ENCODE peak calls at places on chromosomes 2 and 18, in ten cellular contexts. M, Q, N, X, A, K, H, G, C and O are unnamed samples.

GRCh38 chr2:173874899-173875247 is 90.3 kb downstream of the SP3 start:
- DNase-seq in M (no peak), Q (no peak), N (no peak), X (no peak), A (no peak), K (peak; percentile 69), H (peak; percentile 10), G (no peak), C (no peak), O (no peak)

GRCh38 chr2:128733450-128733849 is 414.8 kb upstream of the HS6ST1 start:
- DNase-seq in M (no peak), Q (no peak), N (no peak), X (no peak), A (no peak), K (no peak), H (no peak), G (no peak), C (no peak), O (no peak)

GRCh38 chr18:58892536-58892935 is 27.9 kb downstream of the ZNF532 start:
- DNase-seq in M (no peak), Q (no peak), N (no peak), X (no peak), A (no peak), K (no peak), H (no peak), G (no peak), C (no peak), O (no peak)

GRCh38 chr2:8456149-8457091 is 225.4 kb upstream of the ID2 start:
- DNase-seq in M (no peak), Q (no peak), N (no peak), X (no peak), A (no peak), K (no peak), H (no peak), G (no peak), C (no peak), O (no peak)

GRCh38 chr18:26656401-26656943 is 108.1 kb upstream of the KCTD1 start:
- DNase-seq in M (no peak), Q (no peak), N (no peak), X (peak; percentile 76), A (no peak), K (no peak), H (no peak), G (no peak), C (peak; percentile 48), O (no peak)

GRCh38 chr2:36951574-36951973 is 14.8 kb downstream of the STRN start:
- DNase-seq in M (no peak), Q (peak; percentile 80), N (no peak), X (no peak), A (no peak), K (no peak), H (no peak), G (peak; percentile 75), C (no peak), O (no peak)

GRCh38 chr2:62654423-62654791 is 51.1 kb upstream of the EHBP1 start:
- DNase-seq in M (no peak), Q (peak; percentile 85), N (no peak), X (no peak), A (no peak), K (no peak), H (no peak), G (peak; percentile 45), C (no peak), O (no peak)

GRCh38 chr2:83900859-83901258 is 558.2 kb downstream of the SUCLG1 start:
- DNase-seq in M (no peak), Q (peak; percentile 67), N (no peak), X (no peak), A (no peak), K (no peak), H (no peak), G (peak; percentile 92), C (no peak), O (no peak)

GRCh38 chr18:62678847-62679535 is 36.4 kb upstream of the PHLPP1 start:
- DNase-seq in M (no peak), Q (no peak), N (peak; percentile 10), X (no peak), A (no peak), K (no peak), H (no peak), G (no peak), C (no peak), O (no peak)

GRCh38 chr18:3810271-3810670 is 360.3 kb downstream of the TGIF1 start:
- DNase-seq in M (no peak), Q (no peak), N (no peak), X (no peak), A (no peak), K (no peak), H (no peak), G (no peak), C (no peak), O (no peak)

GRCh38 chr2:157894694-157895450 is 18.7 kb upstream of the ACVR1 start:
- DNase-seq in M (no peak), Q (peak; percentile 92), N (no peak), X (no peak), A (no peak), K (no peak), H (no peak), G (peak; percentile 69), C (no peak), O (no peak)

GRCh38 chr2:109193807-109194702 is 65.0 kb downstream of the SH3RF3 start:
- DNase-seq in M (no peak), Q (no peak), N (no peak), X (no peak), A (no peak), K (peak; percentile 75), H (no peak), G (no peak), C (no peak), O (no peak)

GRCh38 chr2:102285368-102285767 is 26.0 kb upstream of the IL1RL1 start:
- DNase-seq in M (no peak), Q (no peak), N (no peak), X (no peak), A (no peak), K (no peak), H (no peak), G (peak; percentile 19), C (no peak), O (no peak)

GRCh38 chr18:45167109-45167551 is 448.1 kb upstream of the SLC14A2 start:
- DNase-seq in M (no peak), Q (peak; percentile 42), N (no peak), X (no peak), A (no peak), K (no peak), H (no peak), G (peak; percentile 62), C (no peak), O (no peak)

GRCh38 chr2:96147593-96148201 is 2.5 kb upstream of the DUSP2 start:
- DNase-seq in M (no peak), Q (no peak), N (no peak), X (peak; percentile 56), A (no peak), K (no peak), H (no peak), G (no peak), C (peak; percentile 20), O (peak; percentile 15)

GRCh38 chr2:24909555-24910177 is 10.4 kb downstream of the ADCY3 start:
- DNase-seq in M (no peak), Q (no peak), N (no peak), X (peak; percentile 25), A (no peak), K (no peak), H (no peak), G (no peak), C (no peak), O (peak; percentile 6)

GRCh38 chr2:174333502-174334277 is 1.1 kb upstream of the SP9 start:
- DNase-seq in M (no peak), Q (no peak), N (no peak), X (no peak), A (no peak), K (no peak), H (peak; percentile 45), G (no peak), C (no peak), O (no peak)

GRCh38 chr18:34592961-34593382 is 117.1 kb upstream of the DTNA start:
- DNase-seq in M (no peak), Q (peak; percentile 65), N (no peak), X (peak; percentile 84), A (no peak), K (no peak), H (peak; percentile 47), G (no peak), C (peak; percentile 44), O (peak; percentile 55)

GRCh38 chr18:73118121-73118816 is 250.5 kb upstream of the NETO1 start:
- DNase-seq in M (no peak), Q (no peak), N (no peak), X (no peak), A (no peak), K (no peak), H (no peak), G (peak; percentile 37), C (no peak), O (no peak)

GRCh38 chr18:79975985-79976680 is 11.7 kb downstream of the HSBP1L1 start:
- DNase-seq in M (no peak), Q (no peak), N (no peak), X (no peak), A (no peak), K (no peak), H (no peak), G (no peak), C (no peak), O (no peak)

GRCh38 chr18:3454365-3455089 is 4.6 kb downstream of the TGIF1 start:
- DNase-seq in M (no peak), Q (peak; percentile 80), N (peak; percentile 33), X (no peak), A (peak; percentile 17), K (peak; percentile 59), H (peak; percentile 42), G (peak; percentile 75), C (no peak), O (no peak)

GRCh38 chr2:8582191-8582849 is 99.5 kb upstream of the ID2 start:
- DNase-seq in M (no peak), Q (no peak), N (no peak), X (no peak), A (no peak), K (no peak), H (no peak), G (no peak), C (no peak), O (no peak)

GRCh38 chr2:197711576-197711975 is 6.4 kb downstream of the MARS2 start:
- DNase-seq in M (no peak), Q (peak; percentile 22), N (no peak), X (no peak), A (no peak), K (no peak), H (no peak), G (peak; percentile 52), C (no peak), O (no peak)

GRCh38 chr2:30346475-30347169 is 100.4 kb upstream of the LCLAT1 start:
- DNase-seq in M (no peak), Q (no peak), N (no peak), X (peak; percentile 90), A (no peak), K (no peak), H (peak; percentile 30), G (no peak), C (peak; percentile 53), O (no peak)